ENCODE peak calls at places on chromosomes 4 and X, in five cellular contexts. R, H, J, S and I are unnamed samples.
A peak's percentile ranks its signal among the peaks of the same experiment; 100 is the strongest.

GRCh38 chrX:16445166-16445752 is 204.7 kb upstream of the S100G start:
- DNase-seq in R (peak; percentile 27), H (peak; percentile 55), J (peak; percentile 21), S (no peak), I (no peak)

GRCh38 chrX:16603822-16604221 is 46.1 kb upstream of the S100G start:
- DNase-seq in R (no peak), H (peak; percentile 55), J (no peak), S (no peak), I (no peak)

GRCh38 chr4:106266201-106266600 is 49.8 kb downstream of the TBCK start:
- DNase-seq in R (peak; percentile 52), H (peak; percentile 72), J (no peak), S (no peak), I (peak; percentile 31)

GRCh38 chr4:137703225-137703624 is 170.9 kb upstream of the PCDH18 start:
- DNase-seq in R (no peak), H (no peak), J (no peak), S (no peak), I (no peak)

GRCh38 chr4:110287130-110287529 is 88.7 kb upstream of the ELOVL6 start:
- DNase-seq in R (peak; percentile 73), H (no peak), J (no peak), S (no peak), I (peak; percentile 61)

GRCh38 chrX:47831788-47832187 is 4.9 kb upstream of the ZNF81 start:
- DNase-seq in R (peak; percentile 37), H (peak; percentile 65), J (peak; percentile 46), S (peak; percentile 2), I (no peak)

GRCh38 chr4:169791527-169792156 is 33.9 kb upstream of the HPF1 start:
- DNase-seq in R (peak; percentile 73), H (peak; percentile 86), J (peak; percentile 13), S (peak; percentile 27), I (no peak)

GRCh38 chr4:54228563-54229501 is at the start of gene PDGFRA:
- DNase-seq in R (peak; percentile 51), H (no peak), J (no peak), S (no peak), I (peak; percentile 77)

GRCh38 chrX:141467442-141467841 is 117.1 kb downstream of the SPANXA1 start:
- DNase-seq in R (no peak), H (peak; percentile 38), J (no peak), S (no peak), I (no peak)

GRCh38 chr4:22678851-22679517 is 13.8 kb upstream of the GBA3 start:
- DNase-seq in R (no peak), H (no peak), J (no peak), S (no peak), I (no peak)